ENCODE peak calls at places on chromosomes 16 and 17, in five cellular contexts. C, D, U, W and Z are unnamed samples.

GRCh38 chr17:10109146-10109545 is 89.3 kb downstream of the GAS7 start:
- DNase-seq in C (no peak), D (no peak), U (no peak), W (no peak), Z (no peak)

GRCh38 chr17:38590988-38591758 is 14.6 kb downstream of the SRCIN1 start:
- DNase-seq in C (no peak), D (no peak), U (no peak), W (no peak), Z (no peak)

GRCh38 chr16:85055503-85056210 is 28.1 kb downstream of the KIAA0513 start:
- DNase-seq in C (peak; percentile 90), D (peak; percentile 28), U (peak; percentile 61), W (peak; percentile 63), Z (peak; percentile 12)

GRCh38 chr17:15298176-15298575 is 33.0 kb upstream of the PMP22 start:
- DNase-seq in C (no peak), D (no peak), U (no peak), W (peak; percentile 70), Z (no peak)

GRCh38 chr17:82479602-82480001 is 21.1 kb downstream of the NARF start:
- DNase-seq in C (no peak), D (no peak), U (no peak), W (no peak), Z (no peak)

GRCh38 chr16:50267651-50268050 is 1.3 kb downstream of the ADCY7 start:
- DNase-seq in C (peak; percentile 37), D (no peak), U (no peak), W (no peak), Z (no peak)

GRCh38 chr16:78179666-78180065 is 80.2 kb downstream of the WWOX start:
- DNase-seq in C (no peak), D (no peak), U (no peak), W (no peak), Z (no peak)

GRCh38 chr17:21131090-21131616 is 4.4 kb downstream of the DHRS7B start:
- DNase-seq in C (no peak), D (no peak), U (no peak), W (no peak), Z (no peak)

GRCh38 chr16:88940196-88941050 is 36.6 kb downstream of the CBFA2T3 start:
- DNase-seq in C (peak; percentile 19), D (no peak), U (peak; percentile 15), W (no peak), Z (no peak)

GRCh38 chr16:57984443-57985203 is 13.7 kb upstream of the CNGB1 start:
- DNase-seq in C (peak; percentile 93), D (no peak), U (peak; percentile 97), W (peak; percentile 62), Z (peak; percentile 38)
- H3K4me3 ChIP-seq in C (peak overlapping the region; percentile 63), D (peak overlapping the region; percentile 51), U (peak overlapping the region; percentile 41), W (peak overlapping the region; percentile 48), Z (peak overlapping the region; percentile 50)

GRCh38 chr16:19113577-19114358 is at the start of gene ITPRIPL2:
- DNase-seq in C (no peak), D (no peak), U (peak; percentile 71), W (peak; percentile 85), Z (peak; percentile 28)
- H3K4me3 ChIP-seq in C (no peak within 1 kb of the TSS), D (peak within 1 kb of the TSS; percentile 61), U (peak within 1 kb of the TSS; percentile 43), W (peak within 1 kb of the TSS; percentile 69), Z (peak within 1 kb of the TSS; percentile 49)

GRCh38 chr17:48642843-48643696 is 16.9 kb upstream of the HOXB9 start:
- DNase-seq in C (no peak), D (no peak), U (no peak), W (no peak), Z (no peak)
- H3K4me3 ChIP-seq in C (no peak overlapping the region), D (no peak overlapping the region), U (no peak overlapping the region), W (no peak overlapping the region), Z (no peak overlapping the region)

DNA sequence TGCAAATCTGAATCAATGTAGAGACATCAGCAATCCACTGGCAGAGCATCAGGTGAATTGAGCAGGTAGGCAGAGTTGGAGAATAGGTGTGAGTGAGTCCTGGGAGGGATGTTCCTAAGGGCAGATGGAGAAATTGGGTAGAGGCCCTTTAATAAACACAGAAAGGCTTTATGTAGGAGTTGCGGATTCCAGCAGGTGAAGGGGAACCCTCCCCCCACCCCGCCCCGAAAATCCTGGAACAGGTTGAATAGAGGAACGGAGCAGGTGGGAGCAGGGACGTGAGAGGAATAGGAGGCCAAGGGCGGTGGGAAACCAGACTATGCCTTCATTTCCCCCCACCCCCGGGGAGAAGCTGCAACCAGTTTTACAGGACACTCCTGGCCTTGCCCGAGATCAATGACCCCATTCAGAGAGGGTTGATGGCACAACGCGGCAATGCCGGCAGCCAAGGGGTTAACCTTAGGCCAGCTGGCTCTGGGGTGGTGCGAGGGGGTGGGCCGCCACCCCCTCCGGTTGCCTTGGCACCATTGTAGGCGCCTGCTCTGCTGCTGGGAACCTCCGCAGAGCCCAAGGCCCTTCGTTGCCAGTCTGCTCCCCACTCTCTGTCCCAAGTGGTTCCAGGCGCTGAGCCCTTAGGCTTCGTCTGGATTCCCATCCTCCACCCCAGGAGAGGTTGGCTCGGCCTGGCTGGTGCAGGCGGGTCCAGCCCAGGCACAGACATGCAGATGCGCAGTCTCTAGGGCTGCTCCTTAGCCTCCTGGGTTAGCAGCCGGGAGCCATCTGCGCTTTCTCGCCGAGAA is 814 bp upstream of the RUNDC3A start:
- DNase-seq in C (no peak), D (no peak), U (peak; percentile 85), W (no peak), Z (no peak)
- H3K4me3 ChIP-seq in C (no peak overlapping the region), D (peak overlapping the region; percentile 50), U (peak overlapping the region; percentile 33), W (peak overlapping the region; percentile 41), Z (no peak overlapping the region)